ENCODE peak calls at places on chromosomes 13 and 19, in four cellular contexts. I is stimulated activated CD4-positive, alpha-beta T cell treated with anti-CD3 and anti-CD28 coated beads, Interleukin-4, amount 100 ng/mL, for 24 hours; Z is thoracic aorta; A is activated CD8-positive, alpha-beta memory T cell treated with anti-CD3 and anti-CD28 coated beads for 1 hour. X is an unnamed sample.

GRCh38 chr13:45768668-45769067 is 66.5 kb downstream of the CBY2 start:
- DNase-seq in I (no peak), Z (no peak), A (no peak), X (no peak)

GRCh38 chr19:49492573-49493411 is 3.4 kb upstream of the RPS11 start:
- DNase-seq in I (peak), Z (no peak), A (no peak), X (no peak)

GRCh38 chr19:2631213-2631821 is 71.2 kb downstream of the GNG7 start:
- DNase-seq in I (no peak), Z (no peak), A (no peak), X (no peak)

GRCh38 chr19:17777840-17778620 is 16.9 kb upstream of the B3GNT3 start:
- DNase-seq in I (peak), Z (no peak), A (no peak), X (no peak)

GRCh38 chr13:80012281-80012680 is 328.6 kb downstream of the SPRY2 start:
- DNase-seq in I (no peak), Z (no peak), A (no peak), X (no peak)

GRCh38 chr13:40452741-40453665 is 213.4 kb downstream of the FOXO1 start:
- DNase-seq in I (no peak), Z (no peak), A (no peak), X (no peak)

GRCh38 chr13:50071399-50071798 is 56.2 kb downstream of the KCNRG start:
- DNase-seq in I (no peak), Z (no peak), A (no peak), X (no peak)

GRCh38 chr13:113151745-113152707 is 6.4 kb upstream of the PROZ start:
- DNase-seq in I (no peak), Z (no peak), A (no peak), X (peak)

GRCh38 chr19:2424686-2425621 is 2.4 kb downstream of the TIMM13 start:
- DNase-seq in I (no peak), Z (no peak), A (no peak), X (no peak)

GRCh38 chr19:18783958-18784785 is 6.9 kb downstream of the COMP start:
- DNase-seq in I (no peak), Z (no peak), A (no peak), X (no peak)

GRCh38 chr19:55454787-55455243 is 6.6 kb downstream of the ISOC2 start:
- DNase-seq in I (peak), Z (no peak), A (no peak), X (peak)

GRCh38 chr19:35211545-35212230 is 16.9 kb downstream of the FAM187B start:
- DNase-seq in I (peak), Z (no peak), A (peak), X (no peak)

GRCh38 chr19:1237754-1238372 is at the start of gene CBARP:
- DNase-seq in I (no peak), Z (no peak), A (no peak), X (peak)

GRCh38 chr13:48403151-48403631 is 9.7 kb downstream of the LPAR6 start:
- DNase-seq in I (peak), Z (no peak), A (no peak), X (no peak)

GRCh38 chr13:52743988-52744387 is 4.4 kb upstream of the CNMD start:
- DNase-seq in I (no peak), Z (no peak), A (no peak), X (peak)

GRCh38 chr19:3243851-3244700 is 19.6 kb downstream of the CELF5 start:
- DNase-seq in I (peak), Z (no peak), A (no peak), X (peak)

GRCh38 chr13:50526771-50527567 is 316.5 kb downstream of the DLEU7 start:
- DNase-seq in I (no peak), Z (no peak), A (no peak), X (no peak)

GRCh38 chr19:40565910-40566495 is 10.7 kb upstream of the SHKBP1 start:
- DNase-seq in I (no peak), Z (no peak), A (no peak), X (no peak)

GRCh38 chr19:57171551-57172081 is 4.3 kb upstream of the DUXA start:
- DNase-seq in I (peak), Z (no peak), A (no peak), X (peak)

GRCh38 chr13:112766336-112766735 is 76.5 kb downstream of the ATP11A start:
- DNase-seq in I (no peak), Z (no peak), A (no peak), X (no peak)

GRCh38 chr19:40502647-40503046 is 35.8 kb downstream of the SPTBN4 start:
- DNase-seq in I (no peak), Z (no peak), A (no peak), X (no peak)

GRCh38 chr13:74575729-74576125 is 441.5 kb upstream of the KLF12 start:
- DNase-seq in I (peak), Z (peak), A (no peak), X (peak)

GRCh38 chr19:46404884-46405658 is 8.3 kb downstream of the CCDC8 start:
- DNase-seq in I (no peak), Z (no peak), A (no peak), X (no peak)

GRCh38 chr19:7159105-7159933 is 89.8 kb downstream of the ZNF557 start:
- DNase-seq in I (no peak), Z (peak), A (no peak), X (no peak)

GRCh38 chr19:42023121-42023942 is 29.3 kb upstream of the ATP1A3 start:
- DNase-seq in I (peak), Z (no peak), A (no peak), X (no peak)

GRCh38 chr19:35038623-35039512 is 2.7 kb upstream of the HPN start:
- DNase-seq in I (no peak), Z (no peak), A (no peak), X (no peak)

GRCh38 chr13:109840201-109840892 is 54.0 kb upstream of the IRS2 start:
- DNase-seq in I (peak), Z (no peak), A (no peak), X (no peak)

GRCh38 chr13:19606152-19606551 is 27.3 kb upstream of the MPHOSPH8 start:
- DNase-seq in I (no peak), Z (no peak), A (no peak), X (no peak)

X was measured in midbrain.